ENCODE peak calls at places on chromosomes 12 and 14, in nine cellular contexts. G is NT2/D1; U is HuH-7; Q is left lung; E is fibroblast of the conjunctiva; O is activated CD4-positive, alpha-beta T cell treated with anti-CD3 and anti-CD28 coated beads for 1 hour; F is heart right ventricle; C is M059J; Z is T-cell. I is an unnamed sample.
A peak's percentile ranks its signal among the peaks of the same experiment; 100 is the strongest.

GRCh38 chr12:105480162-105480561 is 149.7 kb downstream of the C12orf75 start:
- DNase-seq in G (peak; percentile 48), U (no peak), Q (no peak), E (no peak), O (no peak), F (no peak), C (peak; percentile 69), Z (no peak), I (peak; percentile 73)

GRCh38 chr12:2273288-2273687 is 220.5 kb downstream of the CACNA1C start:
- DNase-seq in G (no peak), U (no peak), Q (no peak), E (no peak), O (no peak), F (peak; percentile 50), C (no peak), Z (no peak), I (peak; percentile 78)

GRCh38 chr14:73695997-73696396 is 18.2 kb downstream of the PNMA1 start:
- DNase-seq in G (no peak), U (no peak), Q (no peak), E (no peak), O (no peak), F (no peak), C (no peak), Z (no peak), I (no peak)

GRCh38 chr12:108495823-108496579 is 19.1 kb upstream of the FICD start:
- DNase-seq in G (no peak), U (no peak), Q (no peak), E (no peak), O (no peak), F (no peak), C (no peak), Z (no peak), I (no peak)

GRCh38 chr12:113891167-113891692 is 74.9 kb downstream of the RBM19 start:
- DNase-seq in G (no peak), U (no peak), Q (no peak), E (no peak), O (no peak), F (no peak), C (no peak), Z (no peak), I (no peak)

GRCh38 chr14:96805906-96806305 is 8.7 kb downstream of the VRK1 start:
- DNase-seq in G (no peak), U (no peak), Q (no peak), E (no peak), O (no peak), F (no peak), C (no peak), Z (no peak), I (no peak)

GRCh38 chr14:57478050-57478449 is 15.6 kb downstream of the CCDC198 start:
- DNase-seq in G (no peak), U (no peak), Q (no peak), E (no peak), O (no peak), F (no peak), C (no peak), Z (no peak), I (no peak)

GRCh38 chr12:48165089-48166031 is 8.0 kb upstream of the ASB8 start:
- DNase-seq in G (peak; percentile 52), U (peak; percentile 79), Q (no peak), E (peak; percentile 55), O (no peak), F (no peak), C (peak; percentile 57), Z (peak; percentile 66), I (peak; percentile 62)

GRCh38 chr12:52241205-52241842 is 8.3 kb downstream of the KRT7 start:
- DNase-seq in G (no peak), U (no peak), Q (no peak), E (no peak), O (no peak), F (no peak), C (no peak), Z (no peak), I (no peak)

GRCh38 chr12:132288516-132289188 is 40.7 kb downstream of the GALNT9 start:
- DNase-seq in G (no peak), U (no peak), Q (peak; percentile 68), E (no peak), O (no peak), F (peak; percentile 3), C (no peak), Z (no peak), I (no peak)

GRCh38 chr12:133129368-133130037 is 571 bp downstream of the ZNF891 start:
- DNase-seq in G (no peak), U (no peak), Q (peak; percentile 53), E (no peak), O (no peak), F (no peak), C (peak; percentile 47), Z (no peak), I (peak; percentile 43)

GRCh38 chr14:39442293-39442692 is 10.1 kb upstream of the FBXO33 start:
- DNase-seq in G (no peak), U (no peak), Q (peak; percentile 46), E (no peak), O (no peak), F (no peak), C (peak; percentile 12), Z (no peak), I (no peak)

GRCh38 chr12:89051065-89051677 is 301.1 kb downstream of the DUSP6 start:
- DNase-seq in G (peak; percentile 59), U (peak; percentile 25), Q (no peak), E (peak; percentile 63), O (no peak), F (no peak), C (peak; percentile 68), Z (peak; percentile 18), I (peak; percentile 71)

GRCh38 chr12:52267699-52268098 is 6.7 kb upstream of the KRT86 start:
- DNase-seq in G (no peak), U (no peak), Q (no peak), E (no peak), O (no peak), F (no peak), C (no peak), Z (no peak), I (peak; percentile 31)

GRCh38 chr14:73424453-73424852 is 33.9 kb downstream of the NUMB start:
- DNase-seq in G (no peak), U (no peak), Q (no peak), E (no peak), O (no peak), F (no peak), C (no peak), Z (no peak), I (no peak)

I was measured in EH.